ENCODE peak calls at places on chromosomes 12 and 14, in nine cellular contexts. J, S, V, P, C, Y, U, G and D are unnamed samples.

GRCh38 chr12:117466677-117467362 is 105.4 kb upstream of the NOS1 start:
- DNase-seq in Y (no peak), U (no peak), C (no peak), P (no peak), V (peak), S (no peak), J (no peak), G (no peak), D (no peak)

GRCh38 chr12:64806593-64806992 is 17.9 kb upstream of the TBC1D30 start:
- DNase-seq in V (no peak), U (no peak), Y (no peak), G (no peak), S (no peak), J (no peak), P (no peak), C (no peak), D (no peak)

GRCh38 chr12:52246720-52247621 is 13.9 kb downstream of the KRT7 start:
- DNase-seq in J (no peak), Y (no peak), P (peak), G (peak), C (no peak), S (peak), V (no peak), U (no peak), D (no peak)

GRCh38 chr12:68349921-68350606 is 17.9 kb upstream of the MDM1 start:
- DNase-seq in V (no peak), P (no peak), U (no peak), J (no peak), G (no peak), S (no peak), Y (no peak), C (no peak), D (no peak)

GRCh38 chr14:94515856-94516255 is 6.6 kb upstream of the SERPINA12 start:
- DNase-seq in C (no peak), J (no peak), Y (no peak), G (no peak), P (no peak), U (no peak), S (no peak), V (no peak), D (no peak)

GRCh38 chr12:754238-754816 is 1.9 kb downstream of the WNK1 start:
- DNase-seq in P (no peak), J (peak), V (no peak), Y (no peak), G (no peak), U (no peak), C (no peak), S (no peak), D (no peak)

GRCh38 chr12:100375023-100375737 is 18.3 kb downstream of the SLC17A8 start:
- DNase-seq in S (peak), P (peak), Y (no peak), V (peak), J (no peak), U (no peak), C (no peak), G (peak), D (no peak)

GRCh38 chr12:104490850-104491249 is 34.1 kb downstream of the CHST11 start:
- DNase-seq in P (no peak), G (no peak), V (no peak), Y (no peak), S (no peak), U (no peak), C (no peak), J (no peak), D (no peak)

GRCh38 chr14:82180057-82180620 is 646.5 kb upstream of the SEL1L start:
- DNase-seq in Y (no peak), S (no peak), C (no peak), U (no peak), J (no peak), G (no peak), P (no peak), V (no peak), D (no peak)

GRCh38 chr12:50635356-50635755 is 128.5 kb upstream of the ATF1 start:
- DNase-seq in J (no peak), G (no peak), C (no peak), U (no peak), S (no peak), Y (no peak), V (no peak), P (peak), D (no peak)

GRCh38 chr12:88639361-88639760 is 59.1 kb upstream of the KITLG start:
- DNase-seq in V (no peak), J (no peak), Y (no peak), U (no peak), S (no peak), P (no peak), C (no peak), G (no peak), D (no peak)

GRCh38 chr12:53057816-53058500 is 8.1 kb downstream of the TNS2 start:
- DNase-seq in G (peak), Y (no peak), S (no peak), V (no peak), C (no peak), P (peak), J (no peak), U (no peak), D (no peak)

GRCh38 chr12:2358986-2359658 is 306.3 kb downstream of the CACNA1C start:
- DNase-seq in G (peak), P (no peak), V (no peak), U (no peak), S (no peak), C (no peak), Y (no peak), J (no peak), D (no peak)

GRCh38 chr12:52234226-52234810 is 1.3 kb downstream of the KRT7 start:
- DNase-seq in G (peak), J (no peak), Y (no peak), C (no peak), S (peak), V (no peak), U (no peak), P (no peak), D (peak)

GRCh38 chr12:48000878-48001321 is 3.4 kb downstream of the COL2A1 start:
- DNase-seq in G (peak), C (no peak), U (peak), P (no peak), J (peak), V (no peak), Y (no peak), S (peak), D (no peak)

GRCh38 chr12:14138495-14138894 is 157.1 kb upstream of the GRIN2B start:
- DNase-seq in U (no peak), J (peak), G (no peak), C (peak), Y (no peak), S (peak), P (no peak), V (no peak), D (no peak)

GRCh38 chr14:65134651-65135579 is 32.6 kb upstream of the MAX start:
- DNase-seq in Y (no peak), S (no peak), P (no peak), G (no peak), J (no peak), U (peak), V (peak), C (no peak), D (no peak)

DNA sequence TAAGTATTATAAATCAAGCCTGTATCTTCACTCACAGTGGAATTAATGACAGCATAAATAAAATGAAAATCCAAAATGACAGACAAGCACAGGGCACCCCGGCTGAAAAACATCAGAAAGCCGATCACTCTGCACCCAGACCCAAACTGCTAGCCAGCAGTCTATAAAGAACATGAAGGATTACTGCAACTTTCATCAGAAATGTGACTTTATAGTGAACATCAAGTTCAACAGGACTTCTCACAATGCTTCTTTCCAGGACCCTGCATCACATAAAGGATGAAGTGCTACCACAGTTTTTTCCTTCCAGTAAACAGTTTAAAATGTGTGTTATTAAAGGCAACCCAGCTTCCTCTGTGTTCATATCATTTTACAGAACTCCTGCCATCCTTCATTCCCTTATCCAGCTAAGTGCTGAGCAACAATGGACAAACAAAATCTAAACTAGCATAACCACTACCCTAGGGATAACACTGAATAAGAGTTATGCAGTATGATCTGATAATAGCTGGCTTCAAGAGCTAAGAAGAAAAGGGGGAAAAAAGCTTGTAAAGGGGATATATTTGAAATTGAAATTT is 280.3 kb upstream of the DIO2 start:
- DNase-seq in J (no peak), P (no peak), V (no peak), C (no peak), S (no peak), Y (no peak), G (no peak), U (no peak), D (no peak)
- TF ChIP-seq POLR2AphosphoS5 in J (no peak), P (no peak), V (no peak), C (no peak), S (no peak), Y (no peak), G (no peak), U (no peak), D (no peak)

GRCh38 chr12:130878193-130879185 is 6.6 kb downstream of the RAN start:
- DNase-seq in V (no peak), P (no peak), U (no peak), C (peak), G (peak), S (peak), Y (no peak), J (peak), D (no peak)
- TF ChIP-seq POLR2AphosphoS5 in V (no peak), P (no peak), U (no peak), C (peak), G (no peak), S (no peak), Y (peak), J (peak), D (peak)

GRCh38 chr14:24160850-24161804 is at the start of gene IRF9:
- DNase-seq in C (peak), V (peak), Y (peak), S (peak), P (peak), G (peak), J (peak), U (peak), D (peak)
- TF ChIP-seq POLR2AphosphoS5 in C (peak), V (peak), Y (peak), S (peak), P (peak), G (peak), J (peak), U (peak), D (peak)

DNA sequence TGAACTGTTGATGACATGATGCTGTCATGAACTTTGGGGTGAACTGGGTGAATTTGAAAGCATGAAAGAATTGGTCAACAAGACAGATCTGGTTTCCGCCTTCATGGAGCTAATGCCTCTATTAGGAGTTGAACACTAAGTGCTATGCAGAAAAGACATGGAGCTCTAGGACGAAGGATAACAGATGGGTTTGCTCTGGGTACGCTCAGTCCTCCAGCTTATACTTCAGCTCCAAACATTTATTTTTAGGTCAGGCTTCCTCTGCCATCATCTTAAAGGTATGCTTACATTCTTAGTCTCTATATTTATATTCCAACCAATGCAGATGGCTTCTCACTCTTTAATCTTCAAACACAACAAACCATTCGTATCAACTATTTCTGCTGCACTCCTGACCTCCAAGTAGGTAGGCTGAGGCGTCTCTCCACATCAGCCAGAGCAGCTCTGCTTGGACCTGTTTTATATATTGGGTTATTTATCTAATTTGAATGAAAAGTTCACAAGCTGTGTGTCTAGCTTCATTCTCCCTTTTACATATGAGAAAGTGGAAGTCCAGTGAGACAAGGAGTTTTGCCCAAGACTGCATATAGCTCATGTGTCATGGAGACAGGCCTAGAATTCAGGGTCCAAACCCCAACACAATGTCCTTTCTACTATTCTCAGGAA is 226.3 kb downstream of the SPTSSA start:
- DNase-seq in U (no peak), S (no peak), P (no peak), Y (no peak), V (no peak), C (no peak), G (no peak), J (no peak), D (no peak)
- TF ChIP-seq POLR2AphosphoS5 in U (no peak), S (no peak), P (peak), Y (no peak), V (no peak), C (no peak), G (no peak), J (no peak), D (no peak)

GRCh38 chr14:20551606-20552005 is 9.2 kb downstream of the RNASE9 start:
- DNase-seq in J (no peak), C (no peak), G (no peak), Y (no peak), U (no peak), P (no peak), S (peak), V (no peak), D (no peak)
- TF ChIP-seq POLR2AphosphoS5 in J (no peak), C (no peak), G (no peak), Y (no peak), U (no peak), P (no peak), S (no peak), V (no peak), D (no peak)

DNA sequence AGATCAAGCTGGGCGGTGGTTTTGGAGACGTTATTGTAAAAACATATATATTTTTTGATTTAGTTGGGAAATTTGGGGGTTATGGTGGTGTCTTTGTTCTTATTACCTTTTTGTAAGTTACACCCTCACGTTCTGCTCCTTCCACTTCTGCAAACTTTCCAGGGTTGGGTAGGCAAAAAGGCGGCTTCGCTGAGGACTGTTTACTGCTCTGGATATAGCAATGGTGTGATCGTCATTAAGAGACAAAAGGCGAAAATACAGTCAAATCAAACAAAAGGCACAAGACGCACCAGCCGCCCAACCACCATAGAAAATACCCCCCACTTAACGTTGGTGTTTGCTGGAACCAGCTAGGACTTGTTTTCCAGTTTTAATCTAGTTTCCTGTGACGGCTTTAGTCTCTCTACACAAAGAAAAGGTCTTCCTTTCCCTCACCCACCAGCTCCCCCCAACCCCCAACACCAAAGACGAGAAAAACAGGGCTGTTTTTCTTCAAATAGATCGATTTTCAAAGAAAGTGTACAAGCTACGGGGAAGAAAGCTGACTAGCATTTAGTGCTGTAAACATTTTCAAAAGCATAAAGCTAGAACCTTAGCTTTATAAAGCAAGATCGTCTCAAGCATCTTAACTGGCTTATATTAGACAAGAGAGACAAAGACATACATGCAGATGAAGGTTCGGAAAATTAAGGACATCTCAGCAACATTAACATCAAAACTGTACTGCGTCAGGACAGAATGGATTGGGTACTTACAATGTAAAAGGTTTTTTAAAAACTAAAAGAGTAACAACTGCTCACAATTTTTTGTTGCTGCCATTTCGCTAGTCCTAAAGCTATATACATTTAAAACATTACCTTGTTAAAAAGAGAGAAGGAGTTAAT is 2.0 kb upstream of the SETD1B start:
- DNase-seq in U (no peak), G (no peak), J (peak), V (no peak), C (no peak), S (peak), Y (no peak), P (no peak), D (no peak)
- TF ChIP-seq POLR2AphosphoS5 in U (no peak), G (no peak), J (peak), V (no peak), C (no peak), S (no peak), Y (no peak), P (no peak), D (peak)